ENCODE peak calls at places on chromosome 2, in five cellular contexts. O is tibial nerve, Q is IMR-90, K is transverse colon, B is ovary. Z is an unnamed sample. For H3K4me1, the result is how much of the 10 kb centered on the place peaks cover.

GRCh38 chr2:49224426-49225010 is 70.2 kb upstream of the FSHR start:
- DNase-seq in B (no peak), Q (no peak), O (no peak), K (peak), Z (no peak)

GRCh38 chr2:120777170-120777751 is 41.6 kb downstream of the GLI2 start:
- DNase-seq in K (no peak), O (no peak), Q (no peak), B (no peak), Z (peak)

GRCh38 chr2:53622141-53622540 is 145.5 kb upstream of the CHAC2 start:
- DNase-seq in O (no peak), Q (no peak), B (no peak), K (no peak), Z (no peak)

GRCh38 chr2:230695551-230695950 is 17.1 kb upstream of the CAB39 start:
- DNase-seq in O (no peak), B (no peak), K (no peak), Q (no peak), Z (no peak)

GRCh38 chr2:55419236-55419513 is 481 bp downstream of the CCDC88A start:
- DNase-seq in B (no peak), O (peak), Q (peak), K (peak), Z (peak)

GRCh38 chr2:164694275-164694695 is 73.0 kb upstream of the GRB14 start:
- DNase-seq in O (no peak), K (no peak), B (no peak), Q (peak), Z (no peak)

GRCh38 chr2:70241338-70241737 is 7.1 kb downstream of the TIA1 start:
- DNase-seq in B (no peak), K (no peak), O (no peak), Q (peak), Z (no peak)

GRCh38 chr2:173119944-173120343 is 44.3 kb downstream of the MAP3K20 start:
- DNase-seq in K (no peak), Q (no peak), B (no peak), O (no peak), Z (no peak)

GRCh38 chr2:36800381-36800780 is 103.9 kb downstream of the VIT start:
- DNase-seq in O (no peak), Q (no peak), B (no peak), K (no peak), Z (no peak)

GRCh38 chr2:68225119-68225632 is 27.2 kb downstream of the PPP3R1 start:
- DNase-seq in Q (peak), O (no peak), K (peak), B (no peak), Z (peak)

GRCh38 chr2:2662847-2663356 is 331.8 kb upstream of the MYT1L start:
- DNase-seq in O (no peak), K (no peak), Q (no peak), B (no peak), Z (no peak)

GRCh38 chr2:199855812-199856211 is 4.8 kb upstream of the FTCDNL1 start:
- DNase-seq in Q (no peak), K (no peak), B (no peak), O (no peak), Z (no peak)

GRCh38 chr2:66507673-66508127 is 72.8 kb downstream of the MEIS1 start:
- DNase-seq in B (no peak), Q (no peak), K (no peak), O (no peak), Z (no peak)

GRCh38 chr2:173979721-173980351 is 14.7 kb upstream of the SP3 start:
- DNase-seq in Q (peak), O (peak), K (no peak), B (peak), Z (no peak)

DNA sequence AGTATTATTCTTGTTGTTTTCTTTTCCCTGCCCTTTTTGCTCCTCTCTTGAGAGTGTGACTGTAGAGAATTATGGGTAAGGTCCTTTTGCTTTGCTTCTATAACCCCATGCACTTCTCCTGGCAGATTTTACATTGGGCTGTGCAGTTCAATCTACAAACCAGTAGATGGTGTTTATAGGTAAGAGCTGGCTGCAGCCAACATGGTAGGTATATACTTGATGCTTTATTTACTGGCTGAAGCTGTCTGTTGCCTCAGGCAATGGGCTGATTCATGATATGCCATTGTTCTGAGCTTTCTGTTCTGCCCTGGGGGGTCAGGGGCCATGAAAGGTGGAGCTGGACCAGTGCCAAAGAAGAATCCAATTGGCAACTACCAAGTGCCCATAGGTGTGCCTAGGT is 48.3 kb upstream of the MYL1 start:
- DNase-seq in B (no peak), Q (no peak), K (no peak), O (no peak), Z (no peak)
- TF ChIP-seq CTCF in B (no peak), Q (no peak), K (no peak), O (no peak), Z (no peak)

GRCh38 chr2:131093066-131093842 is at the start of gene FAM168B:
- DNase-seq in O (peak), Q (peak), K (peak), B (peak), Z (peak)
- TF ChIP-seq POLR2A in O (peak), Q (peak), K (peak), B (peak), Z (peak)

GRCh38 chr2:127388423-127389164 is 819 bp upstream of the MAP3K2 start:
- DNase-seq in O (no peak), Q (peak), K (no peak), B (peak), Z (no peak)

GRCh38 chr2:127386764-127387654 is 766 bp downstream of the MAP3K2 start:
- DNase-seq in O (peak), Q (peak), K (peak), B (peak), Z (peak)

GRCh38 chr2:127392133-127392827 is 4.5 kb upstream of the MAP3K2 start:
- DNase-seq in K (no peak), Q (peak), O (no peak), B (no peak), Z (no peak)

GRCh38 chr2:127387655-127388422 is at the start of gene MAP3K2:
- DNase-seq in K (peak), O (peak), B (peak), Q (peak), Z (peak)

GRCh38 chr2:127389778-127390435 is 2.1 kb upstream of the MAP3K2 start:
- DNase-seq in K (no peak), B (no peak), O (no peak), Q (no peak), Z (no peak)
- H3K4me1 ChIP-seq in K (under half), B (under half), O (under half), Q (under half), Z (under half)

DNA sequence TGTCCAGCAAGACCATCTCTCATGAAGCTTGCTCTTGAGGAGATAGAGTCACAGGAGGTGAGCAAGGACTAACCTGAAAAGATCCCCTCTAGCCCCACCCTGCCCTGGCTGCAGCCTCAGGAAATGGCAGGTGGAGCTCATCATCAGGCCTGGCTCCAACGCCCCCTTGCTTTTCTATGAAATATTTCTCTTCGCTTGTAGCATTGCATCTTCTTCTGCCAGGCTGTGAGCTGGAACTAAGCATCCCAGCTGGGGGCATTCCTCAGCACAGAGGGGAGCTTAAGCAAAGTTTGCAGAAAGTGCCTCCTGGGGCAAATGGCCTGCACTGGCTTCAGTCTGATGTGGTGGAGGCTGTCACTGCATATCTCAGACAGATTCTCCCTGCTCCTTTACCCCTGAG is 90.1 kb upstream of the LGALSL start:
- DNase-seq in O (no peak), B (no peak), Q (no peak), K (no peak), Z (no peak)
- TF ChIP-seq CTCF in O (no peak), B (no peak), Q (no peak), K (no peak), Z (no peak)

Z was measured in heart left ventricle.